ENCODE peak calls at places on chromosomes 7 and 10, in four cellular contexts. N is SJCRH30, B is endodermal cell, A is fibroblast of lung. O is an unnamed sample.

GRCh38 chr10:30812018-30812851 is 182.7 kb upstream of the LYZL2 start:
- DNase-seq in N (no peak), B (no peak), A (peak; percentile 97), O (peak; percentile 42)

GRCh38 chr7:154579711-154580110 is 423.2 kb downstream of the PAXIP1 start:
- DNase-seq in N (no peak), B (no peak), A (no peak), O (no peak)

GRCh38 chr7:30920584-30921539 is 9.2 kb downstream of the AQP1 start:
- DNase-seq in N (peak; percentile 48), B (peak; percentile 39), A (peak; percentile 74), O (peak; percentile 48)

GRCh38 chr7:40709077-40709964 is 574.5 kb downstream of the SUGCT start:
- DNase-seq in N (no peak), B (no peak), A (no peak), O (no peak)

GRCh38 chr10:21296575-21297355 is 228.7 kb downstream of the SKIDA1 start:
- DNase-seq in N (no peak), B (no peak), A (no peak), O (no peak)

GRCh38 chr10:62278461-62278910 is 9.8 kb upstream of the RTKN2 start:
- DNase-seq in N (no peak), B (no peak), A (peak; percentile 82), O (peak; percentile 22)

GRCh38 chr7:132655071-132655761 is 78.9 kb upstream of the PLXNA4 start:
- DNase-seq in N (no peak), B (peak; percentile 74), A (peak; percentile 71), O (no peak)

GRCh38 chr7:117283371-117283770 is 39.5 kb downstream of the WNT2 start:
- DNase-seq in N (peak; percentile 18), B (no peak), A (peak; percentile 98), O (peak; percentile 89)

GRCh38 chr10:21369697-21370096 is 155.8 kb downstream of the SKIDA1 start:
- DNase-seq in N (no peak), B (no peak), A (peak; percentile 46), O (no peak)

GRCh38 chr10:60893231-60893630 is 50.8 kb downstream of the RHOBTB1 start:
- DNase-seq in N (no peak), B (no peak), A (no peak), O (no peak)

GRCh38 chr10:69130251-69130650 is 6.3 kb downstream of the VPS26A start:
- DNase-seq in N (no peak), B (no peak), A (peak; percentile 48), O (no peak)

GRCh38 chr10:124743188-124744046 is 761 bp downstream of the FAM53B start:
- DNase-seq in N (peak; percentile 24), B (peak; percentile 81), A (peak; percentile 44), O (peak; percentile 51)

GRCh38 chr10:72697711-72698110 is 5.8 kb downstream of the MCU start:
- DNase-seq in N (no peak), B (no peak), A (peak; percentile 58), O (no peak)

GRCh38 chr7:140404565-140405080 is 765 bp downstream of the RAB19 start:
- DNase-seq in N (no peak), B (no peak), A (peak; percentile 18), O (no peak)

GRCh38 chr7:105581066-105581811 is at the start of gene EFCAB10:
- DNase-seq in N (no peak), B (peak; percentile 99), A (peak; percentile 58), O (no peak)

GRCh38 chr7:132402751-132403245 is 173.5 kb downstream of the PLXNA4 start:
- DNase-seq in N (no peak), B (no peak), A (peak; percentile 96), O (no peak)

GRCh38 chr7:40571796-40572195 is 437.0 kb downstream of the SUGCT start:
- DNase-seq in N (peak; percentile 98), B (peak; percentile 70), A (peak; percentile 93), O (peak; percentile 42)

GRCh38 chr10:90313548-90314325 is 544.1 kb downstream of the HTR7 start:
- DNase-seq in N (no peak), B (no peak), A (peak; percentile 67), O (no peak)

GRCh38 chr7:7220821-7221220 is 38.5 kb downstream of the C1GALT1 start:
- DNase-seq in N (no peak), B (no peak), A (no peak), O (no peak)

GRCh38 chr7:44072364-44073231 is 7.2 kb upstream of the PGAM2 start:
- DNase-seq in N (peak; percentile 96), B (peak; percentile 92), A (peak; percentile 82), O (peak; percentile 94)

GRCh38 chr10:125692932-125693847 is 10.2 kb upstream of the TEX36 start:
- DNase-seq in N (no peak), B (no peak), A (peak; percentile 66), O (no peak)

GRCh38 chr10:131764929-131765328 is 135.9 kb upstream of the PPP2R2D start:
- DNase-seq in N (no peak), B (no peak), A (no peak), O (no peak)

GRCh38 chr10:2660300-2660699 is 407.0 kb upstream of the PFKP start:
- DNase-seq in N (no peak), B (peak; percentile 62), A (no peak), O (no peak)

GRCh38 chr10:91579351-91579985 is 53.4 kb downstream of the PPP1R3C start:
- DNase-seq in N (no peak), B (no peak), A (peak; percentile 83), O (no peak)

GRCh38 chr10:126421745-126422144 is 33.5 kb upstream of the ADAM12 start:
- DNase-seq in N (peak; percentile 36), B (no peak), A (peak; percentile 100), O (peak; percentile 87)

GRCh38 chr10:70344144-70344543 is 38.3 kb downstream of the LRRC20 start:
- DNase-seq in N (no peak), B (no peak), A (no peak), O (no peak)

GRCh38 chr10:24701447-24701846 is 22.2 kb downstream of the ARHGAP21 start:
- DNase-seq in N (no peak), B (no peak), A (peak; percentile 43), O (no peak)

GRCh38 chr7:102279537-102280400 is 6.9 kb upstream of the SH2B2 start:
- DNase-seq in N (peak; percentile 93), B (peak; percentile 91), A (peak; percentile 51), O (peak; percentile 78)

GRCh38 chr7:43640679-43641078 is 57.8 kb downstream of the STK17A start:
- DNase-seq in N (no peak), B (no peak), A (no peak), O (no peak)

GRCh38 chr7:84187813-84188212 is 6.8 kb downstream of the SEMA3A start:
- DNase-seq in N (no peak), B (no peak), A (peak; percentile 81), O (no peak)

GRCh38 chr10:71638577-71639411 is 80.8 kb downstream of the C10orf105 start:
- DNase-seq in N (peak; percentile 53), B (peak; percentile 85), A (no peak), O (no peak)

GRCh38 chr10:68423522-68423921 is 16.4 kb upstream of the RUFY2 start:
- DNase-seq in N (no peak), B (no peak), A (no peak), O (no peak)

GRCh38 chr7:27245798-27246691 is 3.4 kb downstream of the EVX1 start:
- DNase-seq in N (no peak), B (peak; percentile 86), A (no peak), O (no peak)

GRCh38 chr10:102109166-102110116 is 10.7 kb downstream of the LDB1 start:
- DNase-seq in N (no peak), B (no peak), A (no peak), O (no peak)

GRCh38 chr7:131600578-131600977 is 44.1 kb upstream of the PODXL start:
- DNase-seq in N (no peak), B (peak; percentile 53), A (peak; percentile 72), O (peak; percentile 67)

GRCh38 chr10:117240105-117240729 is 697 bp upstream of the SLC18A2 start:
- DNase-seq in N (no peak), B (peak; percentile 87), A (no peak), O (no peak)

GRCh38 chr10:10725196-10725595 is 292.5 kb upstream of the CELF2 start:
- DNase-seq in N (no peak), B (no peak), A (no peak), O (no peak)
- H3K27ac ChIP-seq in N (no peak overlapping the region), B (no peak overlapping the region), A (no peak overlapping the region), O (no peak overlapping the region)

GRCh38 chr10:96585726-96586418 is 940 bp downstream of the TM9SF3 start:
- DNase-seq in N (peak; percentile 1), B (no peak), A (no peak), O (no peak)
- H3K4me1 ChIP-seq in N (peaks cover 4% of the 10 kb centered on the region), B (peaks cover 6% of the 10 kb centered on the region), A (peaks cover 8% of the 10 kb centered on the region), O (peaks cover 29% of the 10 kb centered on the region)

DNA sequence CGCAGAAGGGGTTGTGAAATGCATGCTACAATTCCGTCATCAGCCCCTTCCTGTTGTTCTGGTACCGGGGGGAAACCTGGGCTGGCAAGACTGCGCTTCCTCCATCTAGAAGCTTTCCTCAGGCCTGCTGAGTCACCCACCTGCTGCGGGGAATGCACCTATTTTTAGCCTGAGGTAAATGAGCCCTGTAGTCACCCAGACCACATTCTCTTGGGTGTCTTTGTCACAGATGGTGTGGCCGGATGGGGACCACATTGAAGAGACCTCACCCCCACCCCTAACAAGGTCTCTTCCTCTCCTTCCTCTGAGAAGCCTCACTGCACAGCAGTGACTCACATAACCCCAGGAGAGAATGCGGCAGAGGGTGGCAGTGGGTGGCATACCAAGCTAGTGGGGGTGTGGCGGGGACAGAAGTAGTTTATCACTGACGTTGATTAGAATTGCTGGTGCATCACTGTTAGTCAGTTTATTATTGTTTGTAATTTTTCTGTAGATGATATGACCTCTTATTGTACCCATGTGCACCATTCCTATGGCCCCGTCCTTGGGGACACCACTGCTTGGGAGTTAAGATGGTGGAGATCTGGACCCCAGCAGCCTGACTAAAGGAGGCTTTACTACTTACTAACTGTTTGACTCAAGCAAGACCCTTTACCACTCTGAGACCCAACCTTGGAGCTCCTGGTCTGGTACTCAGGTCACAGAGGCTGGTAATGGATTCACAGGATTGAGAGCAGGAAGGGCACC is 83.0 kb upstream of the DUSP5 start:
- DNase-seq in N (no peak), B (no peak), A (peak; percentile 62), O (peak; percentile 91)
- H3K4me3 ChIP-seq in N (no peak overlapping the region), B (no peak overlapping the region), A (no peak overlapping the region), O (no peak overlapping the region)

DNA sequence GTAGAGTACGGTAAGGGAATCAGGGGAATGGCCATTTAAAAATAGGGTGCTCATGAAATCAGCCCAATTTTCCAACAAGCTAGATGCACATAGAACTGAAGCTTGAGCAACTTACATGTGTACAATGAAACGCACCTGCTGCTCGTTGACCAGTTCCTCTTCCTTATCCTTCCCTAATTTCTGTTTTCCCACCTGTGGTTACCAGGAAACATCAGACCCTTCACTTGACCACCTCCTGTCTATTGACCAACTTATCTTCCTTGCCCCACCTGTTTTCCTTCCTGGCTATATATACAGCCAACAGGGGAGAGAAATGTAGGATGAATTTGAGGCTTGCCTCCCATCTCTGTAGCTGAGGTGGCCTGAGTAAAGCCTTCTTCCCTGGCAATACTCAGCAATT is 37.8 kb upstream of the RAPGEF5 start:
- DNase-seq in N (no peak), B (no peak), A (no peak), O (no peak)
- H3K27ac ChIP-seq in N (no peak overlapping the region), B (no peak overlapping the region), A (no peak overlapping the region), O (no peak overlapping the region)

O was measured in SJSA1.